ENCODE peak calls at places on chromosomes 3 and 15, in nine cellular contexts. One of them, this sample, is unnamed.

GRCh38 chr15:67941643-67942315 is 101.9 kb upstream of the RNU6-1 start:
- DNase-seq in fibroblast of lung: peak
- DNase-seq in GM23248: peak
- DNase-seq in HepG2: peak
- DNase-seq in MM.1S: no peak
- DNase-seq in kidney: no peak
- DNase-seq in NT2/D1: no peak
- DNase-seq in IMR-90: peak
- DNase-seq in HCT116: no peak
- DNase-seq in this sample: no peak

GRCh38 chr3:79602385-79602784 is 165.4 kb downstream of the ROBO1 start:
- DNase-seq in IMR-90: no peak
- DNase-seq in fibroblast of lung: no peak
- DNase-seq in NT2/D1: no peak
- DNase-seq in MM.1S: no peak
- DNase-seq in kidney: no peak
- DNase-seq in GM23248: no peak
- DNase-seq in HepG2: no peak
- DNase-seq in HCT116: no peak
- DNase-seq in this sample: no peak

GRCh38 chr3:69326821-69327433 is 59.0 kb downstream of the FRMD4B start:
- DNase-seq in HepG2: no peak
- DNase-seq in GM23248: no peak
- DNase-seq in kidney: no peak
- DNase-seq in MM.1S: peak
- DNase-seq in fibroblast of lung: no peak
- DNase-seq in NT2/D1: no peak
- DNase-seq in IMR-90: no peak
- DNase-seq in HCT116: no peak
- DNase-seq in this sample: no peak

GRCh38 chr15:70299931-70300858 is 202.5 kb upstream of the TLE3 start:
- DNase-seq in kidney: no peak
- DNase-seq in IMR-90: no peak
- DNase-seq in HCT116: no peak
- DNase-seq in MM.1S: peak
- DNase-seq in GM23248: no peak
- DNase-seq in HepG2: no peak
- DNase-seq in NT2/D1: no peak
- DNase-seq in fibroblast of lung: no peak
- DNase-seq in this sample: no peak

GRCh38 chr15:100988297-100988696 is 69.1 kb downstream of the LRRK1 start:
- DNase-seq in kidney: no peak
- DNase-seq in fibroblast of lung: no peak
- DNase-seq in NT2/D1: no peak
- DNase-seq in GM23248: no peak
- DNase-seq in HepG2: no peak
- DNase-seq in HCT116: no peak
- DNase-seq in MM.1S: no peak
- DNase-seq in IMR-90: no peak
- DNase-seq in this sample: no peak

GRCh38 chr15:48862705-48863104 is 15.2 kb upstream of the EID1 start:
- DNase-seq in GM23248: no peak
- DNase-seq in kidney: no peak
- DNase-seq in IMR-90: no peak
- DNase-seq in HCT116: no peak
- DNase-seq in MM.1S: peak
- DNase-seq in NT2/D1: no peak
- DNase-seq in HepG2: no peak
- DNase-seq in fibroblast of lung: no peak
- DNase-seq in this sample: no peak

GRCh38 chr3:65748326-65748725 is 290.4 kb downstream of the MAGI1 start:
- DNase-seq in MM.1S: no peak
- DNase-seq in fibroblast of lung: no peak
- DNase-seq in HCT116: no peak
- DNase-seq in kidney: no peak
- DNase-seq in IMR-90: no peak
- DNase-seq in GM23248: no peak
- DNase-seq in HepG2: no peak
- DNase-seq in NT2/D1: no peak
- DNase-seq in this sample: no peak

GRCh38 chr15:57198654-57199241 is 177.6 kb upstream of the CGNL1 start:
- DNase-seq in HCT116: no peak
- DNase-seq in NT2/D1: peak
- DNase-seq in IMR-90: no peak
- DNase-seq in fibroblast of lung: peak
- DNase-seq in MM.1S: no peak
- DNase-seq in GM23248: no peak
- DNase-seq in kidney: no peak
- DNase-seq in HepG2: no peak
- DNase-seq in this sample: no peak

GRCh38 chr15:70505971-70506887 is 257.1 kb downstream of the UACA start:
- DNase-seq in NT2/D1: peak
- DNase-seq in GM23248: no peak
- DNase-seq in HCT116: no peak
- DNase-seq in kidney: no peak
- DNase-seq in IMR-90: no peak
- DNase-seq in MM.1S: no peak
- DNase-seq in fibroblast of lung: no peak
- DNase-seq in HepG2: no peak
- DNase-seq in this sample: no peak

GRCh38 chr3:106070187-106070586 is 201.4 kb upstream of the CBLB start:
- DNase-seq in IMR-90: no peak
- DNase-seq in MM.1S: no peak
- DNase-seq in GM23248: no peak
- DNase-seq in HepG2: no peak
- DNase-seq in fibroblast of lung: no peak
- DNase-seq in HCT116: no peak
- DNase-seq in NT2/D1: no peak
- DNase-seq in kidney: no peak
- DNase-seq in this sample: no peak

GRCh38 chr15:76345880-76346665 is 9.5 kb downstream of the ISL2 start:
- DNase-seq in kidney: no peak
- DNase-seq in IMR-90: no peak
- DNase-seq in NT2/D1: no peak
- DNase-seq in MM.1S: no peak
- DNase-seq in GM23248: peak
- DNase-seq in HCT116: no peak
- DNase-seq in fibroblast of lung: no peak
- DNase-seq in HepG2: peak
- DNase-seq in this sample: no peak

GRCh38 chr3:15731024-15731423 is 66.8 kb downstream of the ANKRD28 start:
- DNase-seq in HepG2: no peak
- DNase-seq in GM23248: no peak
- DNase-seq in kidney: no peak
- DNase-seq in IMR-90: no peak
- DNase-seq in HCT116: no peak
- DNase-seq in MM.1S: no peak
- DNase-seq in fibroblast of lung: no peak
- DNase-seq in NT2/D1: no peak
- DNase-seq in this sample: no peak

GRCh38 chr3:178205750-178206149 is 330.5 kb upstream of the KCNMB2 start:
- DNase-seq in IMR-90: peak
- DNase-seq in kidney: no peak
- DNase-seq in NT2/D1: no peak
- DNase-seq in fibroblast of lung: peak
- DNase-seq in GM23248: peak
- DNase-seq in HCT116: no peak
- DNase-seq in MM.1S: no peak
- DNase-seq in HepG2: no peak
- DNase-seq in this sample: no peak

GRCh38 chr3:141421639-141422319 is 53.5 kb downstream of the ZBTB38 start:
- DNase-seq in fibroblast of lung: peak
- DNase-seq in kidney: no peak
- DNase-seq in NT2/D1: no peak
- DNase-seq in IMR-90: peak
- DNase-seq in MM.1S: no peak
- DNase-seq in GM23248: peak
- DNase-seq in HCT116: no peak
- DNase-seq in HepG2: no peak
- DNase-seq in this sample: no peak

GRCh38 chr3:142706308-142707127 is 17.3 kb upstream of the TRPC1 start:
- DNase-seq in HepG2: no peak
- DNase-seq in IMR-90: no peak
- DNase-seq in kidney: no peak
- DNase-seq in GM23248: no peak
- DNase-seq in NT2/D1: no peak
- DNase-seq in MM.1S: no peak
- DNase-seq in HCT116: no peak
- DNase-seq in fibroblast of lung: no peak
- DNase-seq in this sample: no peak
- H3K9ac ChIP-seq in HepG2: no peak
- H3K9ac ChIP-seq in IMR-90: no peak
- H3K9ac ChIP-seq in kidney: no peak
- H3K9ac ChIP-seq in GM23248: no peak
- H3K9ac ChIP-seq in NT2/D1: no peak
- H3K9ac ChIP-seq in MM.1S: no peak
- H3K9ac ChIP-seq in HCT116: no peak
- H3K9ac ChIP-seq in fibroblast of lung: no peak
- H3K9ac ChIP-seq in this sample: no peak

GRCh38 chr3:46593979-46594378 is 18.3 kb upstream of the FAM240A start:
- DNase-seq in NT2/D1: no peak
- DNase-seq in HCT116: no peak
- DNase-seq in MM.1S: no peak
- DNase-seq in fibroblast of lung: no peak
- DNase-seq in HepG2: no peak
- DNase-seq in GM23248: no peak
- DNase-seq in IMR-90: no peak
- DNase-seq in kidney: no peak
- DNase-seq in this sample: no peak

GRCh38 chr3:46594723-46595122 is 17.6 kb upstream of the FAM240A start:
- DNase-seq in fibroblast of lung: no peak
- DNase-seq in NT2/D1: no peak
- DNase-seq in HepG2: no peak
- DNase-seq in GM23248: no peak
- DNase-seq in IMR-90: no peak
- DNase-seq in MM.1S: no peak
- DNase-seq in HCT116: no peak
- DNase-seq in kidney: no peak
- DNase-seq in this sample: no peak

GRCh38 chr3:46599590-46599989 is 12.7 kb upstream of the FAM240A start:
- DNase-seq in MM.1S: no peak
- DNase-seq in NT2/D1: peak
- DNase-seq in IMR-90: no peak
- DNase-seq in GM23248: no peak
- DNase-seq in kidney: no peak
- DNase-seq in HCT116: no peak
- DNase-seq in HepG2: no peak
- DNase-seq in fibroblast of lung: no peak
- DNase-seq in this sample: no peak

GRCh38 chr3:46593274-46593862 is 19.0 kb upstream of the FAM240A start:
- DNase-seq in fibroblast of lung: no peak
- DNase-seq in GM23248: no peak
- DNase-seq in NT2/D1: no peak
- DNase-seq in HCT116: no peak
- DNase-seq in IMR-90: no peak
- DNase-seq in kidney: no peak
- DNase-seq in MM.1S: no peak
- DNase-seq in HepG2: no peak
- DNase-seq in this sample: no peak

DNA sequence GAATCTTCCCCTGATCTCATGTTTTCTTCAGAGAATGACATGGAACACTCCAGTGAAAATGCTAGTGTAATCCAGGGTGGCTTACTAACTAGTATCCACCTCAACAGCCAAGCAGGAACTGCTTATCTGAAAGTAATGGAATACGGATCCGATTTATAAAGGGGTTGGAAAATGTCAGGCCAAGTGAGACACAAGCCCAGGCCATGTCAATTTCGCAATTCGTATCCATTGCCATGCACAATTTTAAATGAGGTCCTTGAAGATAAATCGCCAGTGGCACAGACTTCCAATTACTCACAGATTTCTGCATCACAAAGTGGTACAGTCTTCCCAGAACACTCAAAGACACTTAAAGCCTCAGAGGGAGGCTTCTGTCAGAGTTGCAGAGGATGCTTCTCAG is 16.5 kb upstream of the FAM240A start:
- DNase-seq in MM.1S: no peak
- DNase-seq in GM23248: no peak
- DNase-seq in HCT116: no peak
- DNase-seq in kidney: no peak
- DNase-seq in fibroblast of lung: no peak
- DNase-seq in NT2/D1: no peak
- DNase-seq in IMR-90: no peak
- DNase-seq in HepG2: no peak
- DNase-seq in this sample: no peak
- H3K4me3 ChIP-seq in MM.1S: no peak
- H3K4me3 ChIP-seq in GM23248: no peak
- H3K4me3 ChIP-seq in HCT116: no peak
- H3K4me3 ChIP-seq in kidney: no peak
- H3K4me3 ChIP-seq in fibroblast of lung: no peak
- H3K4me3 ChIP-seq in NT2/D1: no peak
- H3K4me3 ChIP-seq in IMR-90: no peak
- H3K4me3 ChIP-seq in HepG2: no peak
- H3K4me3 ChIP-seq in this sample: no peak

GRCh38 chr15:60469893-60470641 is 8.9 kb downstream of the ICE2 start:
- DNase-seq in MM.1S: no peak
- DNase-seq in IMR-90: peak
- DNase-seq in kidney: no peak
- DNase-seq in HepG2: peak
- DNase-seq in NT2/D1: no peak
- DNase-seq in fibroblast of lung: no peak
- DNase-seq in HCT116: no peak
- DNase-seq in GM23248: peak
- DNase-seq in this sample: no peak

GRCh38 chr15:60477164-60477563 is 1.8 kb downstream of the ICE2 start:
- DNase-seq in kidney: no peak
- DNase-seq in fibroblast of lung: peak
- DNase-seq in HCT116: no peak
- DNase-seq in MM.1S: no peak
- DNase-seq in HepG2: no peak
- DNase-seq in NT2/D1: no peak
- DNase-seq in GM23248: peak
- DNase-seq in IMR-90: no peak
- DNase-seq in this sample: no peak

GRCh38 chr15:60473135-60473534 is 5.8 kb downstream of the ICE2 start:
- DNase-seq in MM.1S: no peak
- DNase-seq in fibroblast of lung: no peak
- DNase-seq in IMR-90: no peak
- DNase-seq in NT2/D1: no peak
- DNase-seq in HepG2: no peak
- DNase-seq in GM23248: no peak
- DNase-seq in kidney: no peak
- DNase-seq in HCT116: no peak
- DNase-seq in this sample: no peak

GRCh38 chr15:60476713-60477112 is 2.2 kb downstream of the ICE2 start:
- DNase-seq in HepG2: peak
- DNase-seq in GM23248: peak
- DNase-seq in fibroblast of lung: peak
- DNase-seq in IMR-90: peak
- DNase-seq in kidney: no peak
- DNase-seq in HCT116: no peak
- DNase-seq in NT2/D1: no peak
- DNase-seq in MM.1S: no peak
- DNase-seq in this sample: no peak

GRCh38 chr15:60471314-60471713 is 7.6 kb downstream of the ICE2 start:
- DNase-seq in NT2/D1: no peak
- DNase-seq in MM.1S: no peak
- DNase-seq in kidney: no peak
- DNase-seq in HCT116: no peak
- DNase-seq in HepG2: no peak
- DNase-seq in fibroblast of lung: no peak
- DNase-seq in GM23248: peak
- DNase-seq in IMR-90: no peak
- DNase-seq in this sample: no peak
- H3K9ac ChIP-seq in NT2/D1: no peak
- H3K9ac ChIP-seq in MM.1S: no peak
- H3K9ac ChIP-seq in kidney: no peak
- H3K9ac ChIP-seq in HCT116: no peak
- H3K9ac ChIP-seq in HepG2: no peak
- H3K9ac ChIP-seq in fibroblast of lung: no peak
- H3K9ac ChIP-seq in GM23248: no peak
- H3K9ac ChIP-seq in IMR-90: no peak
- H3K9ac ChIP-seq in this sample: no peak

GRCh38 chr3:54783611-54784010 is 144.2 kb downstream of the LRTM1 start:
- DNase-seq in HCT116: no peak
- DNase-seq in MM.1S: no peak
- DNase-seq in IMR-90: no peak
- DNase-seq in GM23248: peak
- DNase-seq in NT2/D1: no peak
- DNase-seq in fibroblast of lung: peak
- DNase-seq in kidney: no peak
- DNase-seq in HepG2: no peak
- DNase-seq in this sample: no peak
- H3K4me3 ChIP-seq in HCT116: no peak
- H3K4me3 ChIP-seq in MM.1S: no peak
- H3K4me3 ChIP-seq in IMR-90: no peak
- H3K4me3 ChIP-seq in GM23248: no peak
- H3K4me3 ChIP-seq in NT2/D1: no peak
- H3K4me3 ChIP-seq in fibroblast of lung: no peak
- H3K4me3 ChIP-seq in kidney: no peak
- H3K4me3 ChIP-seq in HepG2: no peak
- H3K4me3 ChIP-seq in this sample: no peak